ENCODE peak calls at places on chromosomes 4 and X, in seven cellular contexts. One of them, this sample, is unnamed.

GRCh38 chr4:66639361-66639760 is 905.9 kb downstream of the CENPC start:
- DNase-seq in OCI-LY7: no peak
- DNase-seq in heart right ventricle: no peak
- DNase-seq in endothelial cell of umbilical vein: peak
- DNase-seq in sigmoid colon: no peak
- DNase-seq in gastrocnemius medialis: no peak
- DNase-seq in left ventricle myocardium inferior: no peak
- DNase-seq in this sample: no peak

GRCh38 chrX:25597561-25597960 is 540.6 kb upstream of the MAGEB18 start:
- DNase-seq in endothelial cell of umbilical vein: no peak
- DNase-seq in heart right ventricle: no peak
- DNase-seq in OCI-LY7: no peak
- DNase-seq in sigmoid colon: no peak
- DNase-seq in gastrocnemius medialis: no peak
- DNase-seq in left ventricle myocardium inferior: no peak
- DNase-seq in this sample: no peak

GRCh38 chrX:70088281-70088680 is 26.0 kb downstream of the OTUD6A start:
- DNase-seq in heart right ventricle: no peak
- DNase-seq in OCI-LY7: no peak
- DNase-seq in sigmoid colon: no peak
- DNase-seq in left ventricle myocardium inferior: no peak
- DNase-seq in endothelial cell of umbilical vein: no peak
- DNase-seq in gastrocnemius medialis: no peak
- DNase-seq in this sample: no peak

GRCh38 chrX:72554448-72555140 is 18.0 kb downstream of the HDAC8 start:
- DNase-seq in heart right ventricle: no peak
- DNase-seq in OCI-LY7: peak
- DNase-seq in sigmoid colon: no peak
- DNase-seq in endothelial cell of umbilical vein: no peak
- DNase-seq in gastrocnemius medialis: no peak
- DNase-seq in left ventricle myocardium inferior: no peak
- DNase-seq in this sample: no peak

GRCh38 chr4:172850838-172851237 is 317.8 kb upstream of the GALNT7 start:
- DNase-seq in gastrocnemius medialis: no peak
- DNase-seq in OCI-LY7: no peak
- DNase-seq in left ventricle myocardium inferior: no peak
- DNase-seq in sigmoid colon: no peak
- DNase-seq in heart right ventricle: no peak
- DNase-seq in endothelial cell of umbilical vein: peak
- DNase-seq in this sample: no peak

GRCh38 chr4:4428966-4429875 is 42.3 kb downstream of the NSG1 start:
- DNase-seq in OCI-LY7: no peak
- DNase-seq in heart right ventricle: no peak
- DNase-seq in endothelial cell of umbilical vein: no peak
- DNase-seq in left ventricle myocardium inferior: no peak
- DNase-seq in gastrocnemius medialis: no peak
- DNase-seq in sigmoid colon: no peak
- DNase-seq in this sample: no peak

GRCh38 chr4:71346710-71347109 is 7.9 kb downstream of the SLC4A4 start:
- DNase-seq in heart right ventricle: no peak
- DNase-seq in gastrocnemius medialis: no peak
- DNase-seq in left ventricle myocardium inferior: no peak
- DNase-seq in OCI-LY7: no peak
- DNase-seq in sigmoid colon: no peak
- DNase-seq in endothelial cell of umbilical vein: no peak
- DNase-seq in this sample: no peak

GRCh38 chr4:6769138-6769983 is 13.2 kb upstream of the KIAA0232 start:
- DNase-seq in endothelial cell of umbilical vein: no peak
- DNase-seq in OCI-LY7: no peak
- DNase-seq in left ventricle myocardium inferior: no peak
- DNase-seq in sigmoid colon: peak
- DNase-seq in heart right ventricle: no peak
- DNase-seq in gastrocnemius medialis: no peak
- DNase-seq in this sample: no peak

GRCh38 chr4:150387983-150388382 is 194.0 kb upstream of the MAB21L2 start:
- DNase-seq in left ventricle myocardium inferior: no peak
- DNase-seq in heart right ventricle: no peak
- DNase-seq in gastrocnemius medialis: no peak
- DNase-seq in endothelial cell of umbilical vein: no peak
- DNase-seq in sigmoid colon: no peak
- DNase-seq in OCI-LY7: no peak
- DNase-seq in this sample: no peak

GRCh38 chr4:118954246-118954645 is 65.6 kb downstream of the SYNPO2 start:
- DNase-seq in gastrocnemius medialis: no peak
- DNase-seq in OCI-LY7: peak
- DNase-seq in heart right ventricle: no peak
- DNase-seq in sigmoid colon: no peak
- DNase-seq in left ventricle myocardium inferior: no peak
- DNase-seq in endothelial cell of umbilical vein: peak
- DNase-seq in this sample: no peak

GRCh38 chr4:67292649-67293048 is 252.7 kb downstream of the CENPC start:
- DNase-seq in OCI-LY7: no peak
- DNase-seq in left ventricle myocardium inferior: no peak
- DNase-seq in heart right ventricle: no peak
- DNase-seq in gastrocnemius medialis: no peak
- DNase-seq in sigmoid colon: no peak
- DNase-seq in endothelial cell of umbilical vein: no peak
- DNase-seq in this sample: no peak

GRCh38 chr4:103994059-103994458 is 274.3 kb upstream of the TACR3 start:
- DNase-seq in endothelial cell of umbilical vein: no peak
- DNase-seq in sigmoid colon: no peak
- DNase-seq in left ventricle myocardium inferior: no peak
- DNase-seq in heart right ventricle: no peak
- DNase-seq in OCI-LY7: no peak
- DNase-seq in gastrocnemius medialis: no peak
- DNase-seq in this sample: no peak

DNA sequence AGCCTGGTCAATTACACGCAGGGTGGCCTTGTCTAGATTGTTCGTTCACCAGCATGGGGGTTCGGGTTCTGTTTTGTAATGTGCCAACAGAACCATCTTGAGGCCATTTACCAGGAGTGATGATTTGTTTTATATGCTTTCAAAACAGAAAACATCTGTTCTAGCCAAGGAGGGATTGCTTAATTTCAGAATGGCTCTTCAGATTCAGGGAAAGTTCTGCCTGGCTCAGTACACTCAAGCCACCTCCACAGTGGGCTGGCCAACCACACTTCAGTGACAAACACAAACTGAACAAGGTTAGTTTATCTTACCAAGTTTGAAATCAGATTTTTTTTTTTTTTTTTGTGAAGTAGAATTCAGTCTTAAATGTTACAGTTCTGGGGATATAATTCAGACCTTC is 23.2 kb downstream of the SMS start:
- DNase-seq in gastrocnemius medialis: no peak
- DNase-seq in heart right ventricle: no peak
- DNase-seq in endothelial cell of umbilical vein: no peak
- DNase-seq in sigmoid colon: no peak
- DNase-seq in OCI-LY7: no peak
- DNase-seq in left ventricle myocardium inferior: no peak
- DNase-seq in this sample: no peak
- H3K27ac ChIP-seq in gastrocnemius medialis: no peak
- H3K27ac ChIP-seq in heart right ventricle: peak
- H3K27ac ChIP-seq in endothelial cell of umbilical vein: no peak
- H3K27ac ChIP-seq in sigmoid colon: peak
- H3K27ac ChIP-seq in OCI-LY7: no peak
- H3K27ac ChIP-seq in left ventricle myocardium inferior: peak
- H3K27ac ChIP-seq in this sample: no peak

DNA sequence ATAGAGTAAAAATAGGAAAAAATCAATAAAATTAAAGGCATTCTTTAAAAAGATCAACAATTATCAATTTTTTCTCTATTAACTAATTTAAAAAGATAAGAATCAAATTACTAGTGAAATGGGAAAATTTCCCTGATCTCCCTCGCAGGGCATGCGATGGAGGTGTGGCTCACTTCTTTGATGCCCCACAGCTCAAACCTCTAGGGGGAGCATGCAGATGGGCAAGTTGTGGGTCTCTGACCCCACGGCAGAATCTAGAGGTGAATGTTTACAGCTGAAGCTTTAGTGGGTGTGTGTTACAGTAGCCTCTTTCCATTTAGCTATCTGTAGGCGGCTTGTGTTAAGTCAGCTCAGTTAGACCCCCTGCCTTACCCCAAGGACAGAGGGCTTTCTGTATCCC is 1348.8 kb downstream of the PCDH18 start:
- DNase-seq in endothelial cell of umbilical vein: no peak
- DNase-seq in heart right ventricle: no peak
- DNase-seq in gastrocnemius medialis: no peak
- DNase-seq in sigmoid colon: no peak
- DNase-seq in OCI-LY7: no peak
- DNase-seq in left ventricle myocardium inferior: no peak
- DNase-seq in this sample: no peak
- TF ChIP-seq CTCF in endothelial cell of umbilical vein: no peak
- TF ChIP-seq CTCF in heart right ventricle: no peak
- TF ChIP-seq CTCF in gastrocnemius medialis: no peak
- TF ChIP-seq CTCF in sigmoid colon: no peak
- TF ChIP-seq CTCF in OCI-LY7: no peak
- TF ChIP-seq CTCF in left ventricle myocardium inferior: no peak
- TF ChIP-seq CTCF in this sample: no peak

GRCh38 chr4:961651-962230 is 11.6 kb downstream of the DGKQ start:
- DNase-seq in gastrocnemius medialis: no peak
- DNase-seq in endothelial cell of umbilical vein: no peak
- DNase-seq in sigmoid colon: peak
- DNase-seq in left ventricle myocardium inferior: no peak
- DNase-seq in heart right ventricle: no peak
- DNase-seq in OCI-LY7: no peak
- DNase-seq in this sample: peak

GRCh38 chr4:964346-965025 is 8.9 kb downstream of the DGKQ start:
- DNase-seq in OCI-LY7: no peak
- DNase-seq in left ventricle myocardium inferior: no peak
- DNase-seq in sigmoid colon: no peak
- DNase-seq in endothelial cell of umbilical vein: no peak
- DNase-seq in gastrocnemius medialis: no peak
- DNase-seq in heart right ventricle: no peak
- DNase-seq in this sample: no peak

GRCh38 chr4:962231-963208 is 10.8 kb downstream of the DGKQ start:
- DNase-seq in OCI-LY7: peak
- DNase-seq in gastrocnemius medialis: no peak
- DNase-seq in left ventricle myocardium inferior: no peak
- DNase-seq in heart right ventricle: no peak
- DNase-seq in sigmoid colon: peak
- DNase-seq in endothelial cell of umbilical vein: no peak
- DNase-seq in this sample: peak

GRCh38 chr4:965048-965765 is 8.2 kb downstream of the DGKQ start:
- DNase-seq in OCI-LY7: no peak
- DNase-seq in gastrocnemius medialis: no peak
- DNase-seq in left ventricle myocardium inferior: no peak
- DNase-seq in endothelial cell of umbilical vein: no peak
- DNase-seq in sigmoid colon: no peak
- DNase-seq in heart right ventricle: no peak
- DNase-seq in this sample: peak

DNA sequence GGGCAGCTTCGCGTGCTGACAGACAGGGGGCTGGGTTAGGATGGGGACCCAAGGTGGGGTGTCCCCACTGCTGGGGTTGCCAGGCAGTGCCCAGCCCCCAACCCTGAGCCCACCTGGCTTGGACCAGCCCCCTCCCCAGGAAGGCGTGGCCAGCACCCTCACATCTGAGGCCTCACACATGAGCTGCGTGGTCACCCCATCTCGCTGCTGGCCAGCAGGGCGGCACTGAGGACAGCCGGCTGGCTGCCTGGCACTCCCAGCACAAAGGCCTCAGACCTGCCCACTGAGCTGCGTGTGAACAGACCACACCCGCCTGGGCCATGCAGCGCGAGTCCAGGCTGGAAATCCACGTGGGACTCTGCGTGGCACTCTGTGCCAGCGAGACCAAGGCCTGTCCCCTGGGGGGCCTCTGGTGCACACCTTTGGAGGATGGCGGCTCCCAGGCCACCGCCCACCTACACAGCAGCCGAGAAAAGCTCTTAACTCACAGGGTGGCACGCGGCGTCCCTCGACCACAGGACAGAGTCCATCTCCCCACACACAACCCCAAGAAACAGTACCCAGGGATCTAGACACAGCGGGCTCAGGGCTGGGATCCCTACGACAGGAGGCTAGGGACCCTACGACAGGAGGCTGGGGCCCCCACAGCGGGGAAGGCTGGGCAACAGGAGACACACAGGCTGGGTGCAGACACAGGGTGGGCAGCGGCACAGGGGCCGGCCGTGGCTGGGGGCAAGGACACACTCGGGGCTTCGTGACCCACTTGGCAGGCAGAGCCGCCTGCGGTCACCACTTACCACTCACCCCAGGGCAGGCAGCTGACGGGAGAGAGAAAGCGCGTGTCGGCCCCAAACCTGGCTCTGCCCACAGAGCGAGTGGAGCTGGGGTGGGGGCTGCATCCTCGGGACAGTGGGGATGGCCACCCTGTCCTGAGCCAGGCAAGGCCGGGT is 9.8 kb downstream of the DGKQ start:
- DNase-seq in left ventricle myocardium inferior: no peak
- DNase-seq in gastrocnemius medialis: no peak
- DNase-seq in endothelial cell of umbilical vein: no peak
- DNase-seq in OCI-LY7: no peak
- DNase-seq in heart right ventricle: no peak
- DNase-seq in sigmoid colon: no peak
- DNase-seq in this sample: peak
- H3K27ac ChIP-seq in left ventricle myocardium inferior: no peak
- H3K27ac ChIP-seq in gastrocnemius medialis: no peak
- H3K27ac ChIP-seq in endothelial cell of umbilical vein: no peak
- H3K27ac ChIP-seq in OCI-LY7: no peak
- H3K27ac ChIP-seq in heart right ventricle: no peak
- H3K27ac ChIP-seq in sigmoid colon: no peak
- H3K27ac ChIP-seq in this sample: no peak

GRCh38 chr4:170198742-170199141 is 109.0 kb upstream of the AADAT start:
- DNase-seq in sigmoid colon: no peak
- DNase-seq in heart right ventricle: no peak
- DNase-seq in gastrocnemius medialis: no peak
- DNase-seq in left ventricle myocardium inferior: no peak
- DNase-seq in OCI-LY7: no peak
- DNase-seq in endothelial cell of umbilical vein: no peak
- DNase-seq in this sample: no peak
- TF ChIP-seq CTCF in sigmoid colon: no peak
- TF ChIP-seq CTCF in heart right ventricle: peak
- TF ChIP-seq CTCF in gastrocnemius medialis: no peak
- TF ChIP-seq CTCF in left ventricle myocardium inferior: no peak
- TF ChIP-seq CTCF in OCI-LY7: peak
- TF ChIP-seq CTCF in endothelial cell of umbilical vein: no peak
- TF ChIP-seq CTCF in this sample: no peak

GRCh38 chr4:38386654-38387188 is 277.3 kb upstream of the KLF3 start:
- DNase-seq in endothelial cell of umbilical vein: no peak
- DNase-seq in left ventricle myocardium inferior: no peak
- DNase-seq in gastrocnemius medialis: no peak
- DNase-seq in heart right ventricle: no peak
- DNase-seq in sigmoid colon: no peak
- DNase-seq in OCI-LY7: no peak
- DNase-seq in this sample: no peak
- H3K27ac ChIP-seq in endothelial cell of umbilical vein: no peak
- H3K27ac ChIP-seq in left ventricle myocardium inferior: peak
- H3K27ac ChIP-seq in gastrocnemius medialis: no peak
- H3K27ac ChIP-seq in heart right ventricle: peak
- H3K27ac ChIP-seq in sigmoid colon: no peak
- H3K27ac ChIP-seq in OCI-LY7: no peak
- H3K27ac ChIP-seq in this sample: no peak

GRCh38 chr4:76951333-76952033 is 1.9 kb downstream of the SEPTIN11 start:
- DNase-seq in left ventricle myocardium inferior: no peak
- DNase-seq in endothelial cell of umbilical vein: peak
- DNase-seq in sigmoid colon: no peak
- DNase-seq in heart right ventricle: no peak
- DNase-seq in gastrocnemius medialis: no peak
- DNase-seq in OCI-LY7: no peak
- DNase-seq in this sample: no peak
- TF ChIP-seq CTCF in left ventricle myocardium inferior: no peak
- TF ChIP-seq CTCF in endothelial cell of umbilical vein: no peak
- TF ChIP-seq CTCF in sigmoid colon: no peak
- TF ChIP-seq CTCF in heart right ventricle: no peak
- TF ChIP-seq CTCF in gastrocnemius medialis: no peak
- TF ChIP-seq CTCF in OCI-LY7: no peak
- TF ChIP-seq CTCF in this sample: no peak

This sample was measured in spleen.